ENCODE peak calls at places on chromosomes 7 and 10, in six cellular contexts. One of them, this sample, is unnamed.

GRCh38 chr10:77386833-77387232 is 250.8 kb downstream of the KCNMA1 start:
- DNase-seq in G401: no peak
- DNase-seq in stimulated activated CD4-positive, alpha-beta T cell treated with anti-CD3 and anti-CD28 coated beads, Interleukin-2, amount 100 ng/mL, for 48 hours: no peak
- DNase-seq in GM04504: no peak
- DNase-seq in stimulated activated naive CD8-positive, alpha-beta T cell treated with anti-CD3 and anti-CD28 coated beads, Interleukin-15, Interleukin-2, amounts not matched to agents 100 U/mL and 50 U/mL, for 24 hours: peak
- DNase-seq in NCI-H1417: no peak
- DNase-seq in this sample: no peak

GRCh38 chr10:72826346-72826745 is 67.2 kb upstream of the OIT3 start:
- DNase-seq in GM04504: no peak
- DNase-seq in stimulated activated CD4-positive, alpha-beta T cell treated with anti-CD3 and anti-CD28 coated beads, Interleukin-2, amount 100 ng/mL, for 48 hours: no peak
- DNase-seq in stimulated activated naive CD8-positive, alpha-beta T cell treated with anti-CD3 and anti-CD28 coated beads, Interleukin-15, Interleukin-2, amounts not matched to agents 100 U/mL and 50 U/mL, for 24 hours: no peak
- DNase-seq in NCI-H1417: no peak
- DNase-seq in G401: no peak
- DNase-seq in this sample: no peak

GRCh38 chr10:42630537-42631134 is 7.7 kb downstream of the ZNF33B start:
- DNase-seq in G401: no peak
- DNase-seq in NCI-H1417: no peak
- DNase-seq in stimulated activated naive CD8-positive, alpha-beta T cell treated with anti-CD3 and anti-CD28 coated beads, Interleukin-15, Interleukin-2, amounts not matched to agents 100 U/mL and 50 U/mL, for 24 hours: no peak
- DNase-seq in stimulated activated CD4-positive, alpha-beta T cell treated with anti-CD3 and anti-CD28 coated beads, Interleukin-2, amount 100 ng/mL, for 48 hours: no peak
- DNase-seq in GM04504: no peak
- DNase-seq in this sample: no peak

GRCh38 chr10:43045631-43046287 is 31.1 kb upstream of the RET start:
- DNase-seq in stimulated activated naive CD8-positive, alpha-beta T cell treated with anti-CD3 and anti-CD28 coated beads, Interleukin-15, Interleukin-2, amounts not matched to agents 100 U/mL and 50 U/mL, for 24 hours: no peak
- DNase-seq in stimulated activated CD4-positive, alpha-beta T cell treated with anti-CD3 and anti-CD28 coated beads, Interleukin-2, amount 100 ng/mL, for 48 hours: no peak
- DNase-seq in GM04504: no peak
- DNase-seq in NCI-H1417: no peak
- DNase-seq in G401: no peak
- DNase-seq in this sample: no peak

GRCh38 chr10:84360634-84361365 is 32.4 kb downstream of the CCSER2 start:
- DNase-seq in GM04504: peak
- DNase-seq in stimulated activated naive CD8-positive, alpha-beta T cell treated with anti-CD3 and anti-CD28 coated beads, Interleukin-15, Interleukin-2, amounts not matched to agents 100 U/mL and 50 U/mL, for 24 hours: no peak
- DNase-seq in NCI-H1417: no peak
- DNase-seq in G401: peak
- DNase-seq in stimulated activated CD4-positive, alpha-beta T cell treated with anti-CD3 and anti-CD28 coated beads, Interleukin-2, amount 100 ng/mL, for 48 hours: no peak
- DNase-seq in this sample: peak

GRCh38 chr7:97390052-97390451 is 272.6 kb downstream of the SDHAF3 start:
- DNase-seq in GM04504: no peak
- DNase-seq in stimulated activated CD4-positive, alpha-beta T cell treated with anti-CD3 and anti-CD28 coated beads, Interleukin-2, amount 100 ng/mL, for 48 hours: no peak
- DNase-seq in NCI-H1417: no peak
- DNase-seq in G401: no peak
- DNase-seq in stimulated activated naive CD8-positive, alpha-beta T cell treated with anti-CD3 and anti-CD28 coated beads, Interleukin-15, Interleukin-2, amounts not matched to agents 100 U/mL and 50 U/mL, for 24 hours: no peak
- DNase-seq in this sample: no peak

GRCh38 chr7:91800389-91800788 is 80.1 kb downstream of the MTERF1 start:
- DNase-seq in stimulated activated CD4-positive, alpha-beta T cell treated with anti-CD3 and anti-CD28 coated beads, Interleukin-2, amount 100 ng/mL, for 48 hours: no peak
- DNase-seq in GM04504: no peak
- DNase-seq in G401: no peak
- DNase-seq in stimulated activated naive CD8-positive, alpha-beta T cell treated with anti-CD3 and anti-CD28 coated beads, Interleukin-15, Interleukin-2, amounts not matched to agents 100 U/mL and 50 U/mL, for 24 hours: no peak
- DNase-seq in NCI-H1417: no peak
- DNase-seq in this sample: no peak

GRCh38 chr10:42691361-42692120 is 53.2 kb upstream of the ZNF33B start:
- DNase-seq in stimulated activated CD4-positive, alpha-beta T cell treated with anti-CD3 and anti-CD28 coated beads, Interleukin-2, amount 100 ng/mL, for 48 hours: no peak
- DNase-seq in GM04504: no peak
- DNase-seq in G401: no peak
- DNase-seq in stimulated activated naive CD8-positive, alpha-beta T cell treated with anti-CD3 and anti-CD28 coated beads, Interleukin-15, Interleukin-2, amounts not matched to agents 100 U/mL and 50 U/mL, for 24 hours: no peak
- DNase-seq in NCI-H1417: peak
- DNase-seq in this sample: peak

GRCh38 chr7:85829817-85830432 is 643.1 kb upstream of the SEMA3D start:
- DNase-seq in GM04504: no peak
- DNase-seq in G401: no peak
- DNase-seq in NCI-H1417: peak
- DNase-seq in stimulated activated CD4-positive, alpha-beta T cell treated with anti-CD3 and anti-CD28 coated beads, Interleukin-2, amount 100 ng/mL, for 48 hours: no peak
- DNase-seq in stimulated activated naive CD8-positive, alpha-beta T cell treated with anti-CD3 and anti-CD28 coated beads, Interleukin-15, Interleukin-2, amounts not matched to agents 100 U/mL and 50 U/mL, for 24 hours: no peak
- DNase-seq in this sample: peak

GRCh38 chr7:7119668-7120208 is 62.6 kb upstream of the C1GALT1 start:
- DNase-seq in stimulated activated CD4-positive, alpha-beta T cell treated with anti-CD3 and anti-CD28 coated beads, Interleukin-2, amount 100 ng/mL, for 48 hours: no peak
- DNase-seq in NCI-H1417: no peak
- DNase-seq in G401: no peak
- DNase-seq in stimulated activated naive CD8-positive, alpha-beta T cell treated with anti-CD3 and anti-CD28 coated beads, Interleukin-15, Interleukin-2, amounts not matched to agents 100 U/mL and 50 U/mL, for 24 hours: no peak
- DNase-seq in GM04504: no peak
- DNase-seq in this sample: peak

This sample was measured in NCI-H69.